ENCODE peak calls at places on chromosomes 2 and 18, in six cellular contexts. L, K, U, N, C and M are unnamed samples.

GRCh38 chr2:1538663-1539062 is 125.4 kb downstream of the TPO start:
- DNase-seq in U (no peak), K (no peak), C (no peak), L (no peak), N (peak; percentile 72), M (peak; percentile 38)

GRCh38 chr2:97970300-97971060 is 25.3 kb downstream of the TMEM131 start:
- DNase-seq in N (no peak), U (no peak), C (no peak), L (no peak), K (no peak), M (no peak)

GRCh38 chr18:12478269-12479057 is 70.7 kb downstream of the PRELID3A start:
- DNase-seq in C (no peak), L (no peak), U (no peak), K (no peak), N (no peak), M (no peak)

GRCh38 chr2:72027426-72028161 is 120.1 kb downstream of the CYP26B1 start:
- DNase-seq in U (no peak), N (no peak), K (no peak), C (no peak), L (no peak), M (no peak)

GRCh38 chr2:37837576-37838335 is 87.3 kb upstream of the RMDN2 start:
- DNase-seq in N (peak; percentile 17), C (no peak), U (no peak), L (no peak), K (no peak), M (no peak)

GRCh38 chr2:152508446-152508845 is 173.5 kb downstream of the FMNL2 start:
- DNase-seq in N (no peak), U (no peak), L (no peak), K (no peak), C (no peak), M (no peak)

GRCh38 chr18:13486686-13487085 is 239.7 kb downstream of the FAM210A start:
- DNase-seq in L (no peak), U (no peak), K (no peak), N (no peak), C (no peak), M (no peak)

GRCh38 chr2:157107877-157108276 is 149.6 kb upstream of the GALNT5 start:
- DNase-seq in U (no peak), C (no peak), L (no peak), N (no peak), K (no peak), M (no peak)

GRCh38 chr2:11411768-11412448 is 54.1 kb downstream of the E2F6 start:
- DNase-seq in N (peak; percentile 75), C (peak; percentile 41), U (no peak), L (no peak), K (peak; percentile 58), M (no peak)

GRCh38 chr2:73998451-73998850 is 13.7 kb downstream of the TET3 start:
- DNase-seq in C (no peak), N (no peak), U (no peak), L (no peak), K (no peak), M (no peak)

GRCh38 chr2:30981101-30981500 is 157.1 kb downstream of the GALNT14 start:
- DNase-seq in C (no peak), U (no peak), L (no peak), N (no peak), K (no peak), M (no peak)

GRCh38 chr2:239611222-239611795 is 210.5 kb upstream of the HDAC4 start:
- DNase-seq in N (no peak), K (no peak), C (no peak), L (no peak), U (no peak), M (no peak)

GRCh38 chr2:100921685-100922161 is 80.4 kb upstream of the RPL31 start:
- DNase-seq in C (no peak), L (no peak), N (no peak), K (no peak), U (no peak), M (no peak)

GRCh38 chr2:180753809-180754761 is 226.3 kb upstream of the UBE2E3 start:
- DNase-seq in N (no peak), K (no peak), U (no peak), L (no peak), C (no peak), M (no peak)

GRCh38 chr2:44943031-44943692 is 1.7 kb downstream of the SIX3 start:
- DNase-seq in C (no peak), N (no peak), K (no peak), L (no peak), U (no peak), M (no peak)
- H3K27me3 ChIP-seq in C (no peaks in the 10 kb centered on the region), N (peaks cover 81% of the 10 kb centered on the region), K (no peaks in the 10 kb centered on the region), L (peaks cover 95% of the 10 kb centered on the region), U (peaks cover 56% of the 10 kb centered on the region), M (peaks cover 10% of the 10 kb centered on the region)

GRCh38 chr2:56500317-56500716 is 316.5 kb downstream of the CCDC85A start:
- DNase-seq in U (no peak), C (no peak), L (no peak), N (no peak), K (no peak), M (no peak)

DNA sequence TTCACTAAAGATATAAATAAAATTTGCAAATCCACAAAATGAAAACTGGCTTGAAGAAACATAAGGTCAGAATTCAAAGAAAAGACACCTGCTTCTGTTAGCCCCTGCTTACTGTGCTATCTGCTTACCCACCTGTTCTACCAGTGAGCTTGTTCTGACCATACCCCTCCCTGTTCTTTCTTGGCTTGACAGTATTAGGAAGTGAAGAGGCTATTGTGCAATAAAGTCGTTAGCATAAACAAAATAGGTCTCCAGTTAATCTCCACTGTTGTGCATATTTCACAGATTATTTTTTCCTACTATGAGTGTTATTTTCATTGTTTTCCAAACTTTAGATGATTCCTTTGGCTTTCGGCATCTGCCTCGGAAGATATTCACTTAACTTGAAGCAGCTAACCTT is 322.1 kb downstream of the CCDC85A start:
- DNase-seq in C (no peak), N (no peak), L (no peak), U (no peak), K (no peak), M (no peak)
- H3K27me3 ChIP-seq in C (no peaks in the 10 kb centered on the region), N (no peaks in the 10 kb centered on the region), L (no peaks in the 10 kb centered on the region), U (no peaks in the 10 kb centered on the region), K (no peaks in the 10 kb centered on the region), M (no peaks in the 10 kb centered on the region)

DNA sequence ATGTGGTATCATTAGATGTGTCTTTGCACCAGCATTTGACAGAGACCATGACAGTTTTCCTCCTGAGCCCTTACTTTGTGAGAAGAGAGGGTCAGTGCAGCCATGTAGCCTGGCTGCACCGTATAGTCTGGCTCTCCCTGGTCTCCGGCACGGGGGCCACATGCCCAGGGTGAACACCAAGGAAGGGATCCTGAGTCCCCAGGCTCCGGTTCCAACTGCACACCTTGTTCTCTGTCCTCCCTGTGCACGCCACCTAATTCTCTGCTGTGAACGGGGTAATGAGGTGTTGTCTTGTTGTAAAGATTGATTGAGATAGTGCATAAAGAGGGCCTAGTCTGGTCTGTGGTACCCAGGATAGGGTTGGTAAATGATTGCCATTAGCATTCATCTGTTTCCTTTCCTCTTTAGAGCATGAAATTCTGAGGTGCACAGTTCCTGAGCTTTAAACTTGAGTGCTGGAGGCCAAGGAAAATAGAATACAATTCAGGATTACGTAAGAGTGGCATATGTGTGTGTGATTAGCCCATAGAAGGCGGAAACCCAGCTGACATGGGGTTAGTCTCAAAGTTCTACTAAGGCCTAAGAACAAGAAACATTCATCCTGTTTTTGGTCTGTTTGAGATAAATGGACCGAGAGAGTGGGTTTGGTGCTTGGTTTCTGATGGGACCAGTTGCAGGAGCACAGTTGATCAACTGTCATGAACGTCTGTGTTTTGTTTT is 55.5 kb downstream of the NCK2 start:
- DNase-seq in N (no peak), C (no peak), K (no peak), U (no peak), L (no peak), M (peak; percentile 47)
- H3K27me3 ChIP-seq in N (no peaks in the 10 kb centered on the region), C (no peaks in the 10 kb centered on the region), K (no peaks in the 10 kb centered on the region), U (no peaks in the 10 kb centered on the region), L (no peaks in the 10 kb centered on the region), M (no peaks in the 10 kb centered on the region)

GRCh38 chr2:240648155-240648649 is 22.9 kb downstream of the GPR35 start:
- DNase-seq in K (no peak), L (no peak), N (no peak), U (no peak), C (peak; percentile 10), M (no peak)

GRCh38 chr2:240651185-240651584 is 25.9 kb downstream of the GPR35 start:
- DNase-seq in K (no peak), N (no peak), U (no peak), C (no peak), L (no peak), M (no peak)

GRCh38 chr2:240649331-240649730 is 24.1 kb downstream of the GPR35 start:
- DNase-seq in C (no peak), K (no peak), L (no peak), N (no peak), U (no peak), M (no peak)

GRCh38 chr2:240648650-240649275 is 23.5 kb downstream of the GPR35 start:
- DNase-seq in K (no peak), C (peak; percentile 1), N (no peak), L (no peak), U (no peak), M (no peak)

GRCh38 chr2:240650254-240650965 is 25.1 kb downstream of the GPR35 start:
- DNase-seq in C (peak; percentile 8), N (no peak), K (no peak), L (no peak), U (no peak), M (no peak)
- H3K27me3 ChIP-seq in C (no peaks in the 10 kb centered on the region), N (peaks cover 8% of the 10 kb centered on the region), K (no peaks in the 10 kb centered on the region), L (peaks cover 46% of the 10 kb centered on the region), U (no peaks in the 10 kb centered on the region), M (no peaks in the 10 kb centered on the region)

GRCh38 chr2:199811360-199811759 is 39.6 kb downstream of the FTCDNL1 start:
- DNase-seq in K (no peak), U (no peak), N (no peak), C (no peak), L (no peak), M (no peak)

GRCh38 chr2:199807966-199808365 is 43.0 kb downstream of the FTCDNL1 start:
- DNase-seq in N (no peak), L (no peak), C (no peak), K (no peak), U (no peak), M (no peak)

GRCh38 chr2:199814084-199814844 is 36.7 kb downstream of the FTCDNL1 start:
- DNase-seq in N (no peak), K (no peak), C (no peak), L (no peak), U (no peak), M (no peak)

GRCh38 chr2:199814845-199815211 is 36.2 kb downstream of the FTCDNL1 start:
- DNase-seq in K (no peak), N (no peak), C (no peak), L (no peak), U (no peak), M (no peak)

DNA sequence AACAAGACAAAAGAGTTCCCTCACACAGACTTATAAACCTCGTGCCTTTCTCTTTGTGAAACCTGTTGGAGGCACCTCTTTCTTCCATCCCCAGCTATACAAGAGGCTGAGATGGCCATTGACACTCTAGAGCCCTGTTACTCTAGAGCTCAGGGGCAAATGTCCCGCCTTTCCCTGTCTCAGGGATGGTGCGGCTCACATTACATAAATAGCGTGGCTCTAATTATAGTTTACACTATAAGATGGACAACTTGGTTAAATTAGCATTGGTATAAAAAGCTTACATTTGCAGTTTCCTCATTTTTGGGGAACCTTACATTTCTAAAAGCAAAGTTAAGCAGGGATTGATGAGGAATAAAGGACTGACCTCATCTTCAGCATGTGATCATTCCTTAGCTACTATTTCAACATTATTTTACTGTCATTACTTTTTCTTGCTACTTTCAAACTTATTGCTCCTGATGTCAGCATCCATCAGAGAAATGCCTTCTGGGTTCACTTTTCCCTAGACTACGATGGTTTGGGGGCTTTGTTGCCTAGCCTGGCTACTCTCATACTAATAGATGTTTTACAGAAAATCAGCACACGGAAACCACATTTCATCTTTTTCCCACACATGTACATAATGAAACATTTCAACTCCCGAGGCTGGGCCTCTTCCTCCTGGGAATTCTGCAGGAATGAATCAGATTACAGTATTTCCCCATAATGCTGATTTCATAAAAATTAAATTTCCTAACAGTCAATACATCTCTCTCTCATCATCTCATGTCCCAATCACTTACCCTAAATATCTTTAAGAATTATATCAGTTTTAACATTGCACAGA is 40.4 kb downstream of the FTCDNL1 start:
- DNase-seq in L (no peak), N (no peak), C (no peak), U (no peak), K (no peak), M (no peak)
- H3K27me3 ChIP-seq in L (no peaks in the 10 kb centered on the region), N (no peaks in the 10 kb centered on the region), C (no peaks in the 10 kb centered on the region), U (no peaks in the 10 kb centered on the region), K (no peaks in the 10 kb centered on the region), M (no peaks in the 10 kb centered on the region)